ENCODE peak calls at places on chromosomes 4 and X, in seven cellular contexts. G, K, D, J, C, V and I are unnamed samples.

GRCh38 chrX:12548746-12549145 is 242.5 kb upstream of the PRPS2 start:
- DNase-seq in C (peak; percentile 8), G (peak; percentile 10), D (no peak), J (no peak), V (no peak), K (peak; percentile 25), I (no peak)

GRCh38 chr4:52865305-52865704 is 3.2 kb downstream of the RASL11B start:
- DNase-seq in V (no peak), K (no peak), C (no peak), D (no peak), J (no peak), G (no peak), I (no peak)

GRCh38 chr4:74999714-75000309 is 66.9 kb downstream of the PARM1 start:
- DNase-seq in J (no peak), G (no peak), C (no peak), D (no peak), V (no peak), K (no peak), I (no peak)

GRCh38 chr4:5712931-5713330 is 1.9 kb downstream of the EVC start:
- DNase-seq in C (no peak), G (no peak), V (no peak), D (no peak), K (no peak), J (no peak), I (no peak)

GRCh38 chr4:107740950-107741701 is 21.1 kb upstream of the PAPSS1 start:
- DNase-seq in K (peak; percentile 74), C (no peak), J (no peak), D (peak; percentile 29), V (peak; percentile 63), G (no peak), I (no peak)

GRCh38 chr4:38082424-38083374 is 122.5 kb downstream of the PTTG2 start:
- DNase-seq in V (no peak), D (no peak), K (peak; percentile 84), C (no peak), G (no peak), J (no peak), I (no peak)

GRCh38 chr4:98879515-98879914 is 49.4 kb downstream of the EIF4E start:
- DNase-seq in G (no peak), J (no peak), C (no peak), D (no peak), V (no peak), K (no peak), I (no peak)

GRCh38 chrX:130066975-130067615 is 43.2 kb downstream of the ELF4 start:
- DNase-seq in G (no peak), J (no peak), V (no peak), C (no peak), K (no peak), D (no peak), I (no peak)

GRCh38 chr4:147787204-147787603 is 55.3 kb downstream of the ARHGAP10 start:
- DNase-seq in D (no peak), C (no peak), V (no peak), G (no peak), J (no peak), K (peak; percentile 80), I (no peak)